ENCODE peak calls at places on chromosomes 12 and 14, in four cellular contexts. One of them, this sample, is unnamed.

GRCh38 chr14:25197885-25198284 is 147.9 kb upstream of the STXBP6 start:
- DNase-seq in ureter: no peak
- DNase-seq in amniotic stem cell: no peak
- DNase-seq in H4: no peak
- DNase-seq in this sample: no peak

GRCh38 chr12:44000309-44000952 is 164.6 kb downstream of the TMEM117 start:
- DNase-seq in H4: peak
- DNase-seq in amniotic stem cell: no peak
- DNase-seq in ureter: no peak
- DNase-seq in this sample: no peak

GRCh38 chr12:104526751-104527150 is 70.0 kb downstream of the CHST11 start:
- DNase-seq in ureter: no peak
- DNase-seq in H4: no peak
- DNase-seq in amniotic stem cell: no peak
- DNase-seq in this sample: no peak

GRCh38 chr12:127822743-127823433 is 444.1 kb upstream of the TMEM132C start:
- DNase-seq in H4: peak
- DNase-seq in ureter: no peak
- DNase-seq in amniotic stem cell: no peak
- DNase-seq in this sample: no peak

GRCh38 chr14:74459289-74459946 is 33.4 kb upstream of the SYNDIG1L start:
- DNase-seq in ureter: peak
- DNase-seq in H4: peak
- DNase-seq in amniotic stem cell: peak
- DNase-seq in this sample: no peak

GRCh38 chr14:41605550-41606248 is 977 bp upstream of the LRFN5 start:
- DNase-seq in H4: no peak
- DNase-seq in amniotic stem cell: no peak
- DNase-seq in ureter: no peak
- DNase-seq in this sample: peak

GRCh38 chr12:6546016-6546415 is 9.8 kb downstream of the IFFO1 start:
- DNase-seq in H4: no peak
- DNase-seq in amniotic stem cell: no peak
- DNase-seq in ureter: no peak
- DNase-seq in this sample: no peak

GRCh38 chr14:81323621-81324400 is 76.3 kb downstream of the STON2 start:
- DNase-seq in H4: peak
- DNase-seq in ureter: peak
- DNase-seq in amniotic stem cell: no peak
- DNase-seq in this sample: peak

GRCh38 chr12:94545937-94546771 is 86.5 kb upstream of the CEP83 start:
- DNase-seq in ureter: no peak
- DNase-seq in amniotic stem cell: no peak
- DNase-seq in H4: peak
- DNase-seq in this sample: no peak

GRCh38 chr12:42407306-42407705 is 81.3 kb downstream of the PPHLN1 start:
- DNase-seq in ureter: no peak
- DNase-seq in H4: no peak
- DNase-seq in amniotic stem cell: no peak
- DNase-seq in this sample: no peak